ENCODE peak calls at places on chromosomes 13 and 19, in nine cellular contexts. Z, B, A, Y, J, R, E, X and N are unnamed samples.
A peak's percentile ranks its signal among the peaks of the same experiment; 100 is the strongest.

GRCh38 chr13:67230774-67231480 is 791 bp upstream of the PCDH9 start:
- DNase-seq in E (peak; percentile 64), A (peak; percentile 2), J (peak; percentile 61), R (peak; percentile 52), Y (peak; percentile 64), X (peak; percentile 64), B (peak; percentile 87), Z (peak; percentile 78), N (peak; percentile 84)

GRCh38 chr13:75468098-75468497 is 13.9 kb downstream of the TBC1D4 start:
- DNase-seq in R (peak; percentile 54), B (no peak), X (peak; percentile 70), E (peak; percentile 53), J (no peak), A (no peak), Y (no peak), Z (peak; percentile 47), N (no peak)

GRCh38 chr13:69565334-69565733 is 542.3 kb upstream of the ATXN8OS start:
- DNase-seq in E (no peak), R (no peak), Z (no peak), X (peak; percentile 17), A (no peak), B (no peak), J (no peak), Y (no peak), N (no peak)

GRCh38 chr19:1363599-1363998 is 20.1 kb upstream of the NDUFS7 start:
- DNase-seq in B (no peak), J (peak; percentile 61), A (no peak), E (no peak), Z (no peak), Y (no peak), X (no peak), R (no peak), N (no peak)

GRCh38 chr19:32339988-32340874 is 5.2 kb upstream of the ZNF507 start:
- DNase-seq in X (peak; percentile 64), Y (peak; percentile 55), E (peak; percentile 27), J (peak; percentile 85), B (peak; percentile 81), R (peak; percentile 41), A (no peak), Z (peak; percentile 64), N (no peak)

GRCh38 chr19:1967087-1967608 is 26.2 kb downstream of the CSNK1G2 start:
- DNase-seq in E (no peak), R (no peak), Y (no peak), X (no peak), Z (no peak), B (no peak), A (no peak), J (no peak), N (no peak)

GRCh38 chr13:30739646-30740642 is 4.6 kb downstream of the ALOX5AP start:
- DNase-seq in E (peak; percentile 95), A (no peak), Y (no peak), B (no peak), J (peak; percentile 71), Z (peak; percentile 76), X (peak; percentile 83), R (peak; percentile 55), N (no peak)

GRCh38 chr13:99085139-99085845 is 107.4 kb upstream of the DOCK9 start:
- DNase-seq in A (no peak), R (no peak), Z (no peak), Y (no peak), J (no peak), E (no peak), B (peak; percentile 78), X (no peak), N (no peak)

GRCh38 chr13:109782066-109782822 is 4.1 kb downstream of the IRS2 start:
- DNase-seq in X (no peak), J (no peak), E (no peak), Y (no peak), Z (no peak), R (no peak), B (peak; percentile 79), A (no peak), N (no peak)

GRCh38 chr13:33205804-33206221 is 79.7 kb downstream of the STARD13 start:
- DNase-seq in A (no peak), J (no peak), R (peak; percentile 46), Z (peak; percentile 39), Y (no peak), E (peak; percentile 62), X (peak; percentile 82), B (no peak), N (no peak)

GRCh38 chr13:30373727-30374126 is 48.6 kb upstream of the UBE2L5 start:
- DNase-seq in Z (no peak), J (peak; percentile 89), X (no peak), B (peak; percentile 88), Y (no peak), A (no peak), R (no peak), E (no peak), N (no peak)

GRCh38 chr13:66849706-66850105 is 380.4 kb downstream of the PCDH9 start:
- DNase-seq in R (no peak), J (no peak), Z (no peak), X (no peak), A (no peak), Y (no peak), B (no peak), E (no peak), N (no peak)

GRCh38 chr13:35225159-35225558 is 251.3 kb downstream of the MAB21L1 start:
- DNase-seq in J (no peak), Z (no peak), R (no peak), Y (no peak), E (no peak), X (no peak), B (no peak), A (no peak), N (no peak)

GRCh38 chr19:30479231-30479630 is 107.0 kb downstream of the ZNF536 start:
- DNase-seq in E (no peak), R (peak; percentile 75), X (no peak), J (peak; percentile 46), Y (no peak), Z (no peak), A (no peak), B (no peak), N (no peak)

GRCh38 chr13:39561971-39562370 is 41.0 kb downstream of the LHFPL6 start:
- DNase-seq in Y (no peak), B (no peak), A (no peak), J (no peak), Z (no peak), E (no peak), X (no peak), R (no peak), N (no peak)

GRCh38 chr19:28168557-28168956 is 1044.4 kb downstream of the UQCRFS1 start:
- DNase-seq in J (no peak), Y (no peak), E (no peak), A (no peak), X (no peak), B (no peak), Z (no peak), R (no peak), N (no peak)

GRCh38 chr19:18514800-18515682 is 6.8 kb downstream of the ELL start:
- DNase-seq in R (peak; percentile 31), J (peak; percentile 92), A (no peak), Y (peak; percentile 71), E (peak; percentile 67), X (peak; percentile 93), B (peak; percentile 90), Z (peak; percentile 90), N (no peak)

GRCh38 chr19:42203700-42204099 is 13.8 kb downstream of the DEDD2 start:
- DNase-seq in Y (no peak), A (no peak), J (no peak), R (no peak), X (no peak), Z (no peak), E (no peak), B (no peak), N (no peak)
- TF ChIP-seq CTCF in Y (no peak), A (no peak), J (no peak), R (no peak), X (no peak), Z (no peak), E (no peak), B (no peak), N (no peak)

GRCh38 chr19:17420267-17420924 is 549 bp downstream of the MVB12A start:
- DNase-seq in X (peak; percentile 13), R (no peak), Z (peak; percentile 22), J (peak; percentile 64), A (no peak), E (no peak), Y (peak; percentile 42), B (peak; percentile 88), N (no peak)
- TF ChIP-seq CTCF in X (peak; percentile 14), R (no peak), Z (no peak), J (no peak), A (peak; percentile 29), E (no peak), Y (no peak), B (no peak), N (peak; percentile 52)

DNA sequence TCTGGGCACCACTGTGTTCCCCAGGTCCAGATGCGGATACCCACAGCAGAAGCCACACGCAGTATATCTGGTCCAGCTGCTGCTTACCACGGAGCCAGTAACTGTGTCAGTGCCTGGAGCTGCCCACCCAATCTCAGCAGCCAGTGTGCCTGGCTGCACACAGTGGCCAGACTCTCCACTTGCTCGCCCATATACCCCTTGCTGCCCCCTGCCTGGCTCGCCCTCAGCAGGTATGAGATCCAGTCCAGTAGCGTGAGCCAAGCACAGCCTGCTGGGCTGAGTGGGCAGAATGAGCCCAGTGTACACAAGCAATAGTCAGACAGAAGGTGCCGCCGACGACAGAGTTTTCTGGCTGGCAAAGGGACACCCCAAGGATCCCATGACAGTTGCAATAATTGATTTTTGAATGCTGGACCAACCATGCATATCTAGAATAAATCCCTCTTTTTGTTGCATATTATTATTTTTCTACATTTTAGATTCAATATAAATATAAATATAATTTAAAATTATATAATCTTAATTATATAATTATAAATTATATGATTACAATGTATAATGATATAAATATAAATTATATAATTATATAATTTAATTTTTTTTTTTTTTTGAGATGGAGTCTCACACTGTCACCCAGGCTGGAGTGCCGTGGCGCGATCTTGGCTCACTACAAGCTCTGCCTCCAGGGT is 918.8 kb upstream of the MIR17HG start:
- DNase-seq in A (no peak), E (no peak), J (no peak), Y (no peak), X (no peak), Z (no peak), R (no peak), B (no peak), N (no peak)
- TF ChIP-seq CTCF in A (no peak), E (no peak), J (no peak), Y (no peak), X (no peak), Z (no peak), R (no peak), B (no peak), N (no peak)

DNA sequence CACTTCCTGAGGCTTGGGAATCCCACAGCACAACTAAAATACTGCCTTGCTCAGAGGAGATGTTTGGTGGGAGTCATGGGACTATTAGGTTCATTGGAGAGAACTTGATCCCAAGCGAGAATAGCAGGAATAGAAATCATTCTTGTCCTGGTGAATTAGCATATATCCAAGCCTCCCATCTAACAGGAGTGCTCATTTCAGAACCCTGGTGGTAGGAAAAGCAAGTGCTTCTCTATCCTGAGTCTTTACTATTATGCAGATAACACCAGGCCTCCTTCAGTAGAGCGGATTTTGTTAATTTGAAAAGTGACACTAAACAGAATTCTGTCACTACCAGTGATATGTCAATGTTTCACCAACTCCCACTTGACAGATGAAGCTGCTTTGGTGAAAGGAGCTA is 199.5 kb downstream of the ATP8A2 start:
- DNase-seq in Y (no peak), R (no peak), B (no peak), E (no peak), A (no peak), X (peak; percentile 2), Z (no peak), J (no peak), N (no peak)
- TF ChIP-seq CTCF in Y (no peak), R (no peak), B (no peak), E (no peak), A (no peak), X (peak; percentile 33), Z (no peak), J (no peak), N (peak; percentile 40)